ENCODE peak calls at places on chromosomes 4 and X, in eight cellular contexts. F is stimulated activated CD4-positive, alpha-beta T cell treated with anti-CD3 and anti-CD28 coated beads, Interleukin-2, amount 100 ng/mL, for 24 hours; S is putamen; Z is endodermal cell; B is aorta; R is amniotic stem cell; I is dermis microvascular lymphatic vessel endothelial cell; O is body of pancreas. J is an unnamed sample.

GRCh38 chr4:56870927-56871326 is 36.8 kb upstream of the REST start:
- DNase-seq in R (peak), O (no peak), F (no peak), Z (no peak), I (no peak), S (no peak), B (no peak), J (no peak)

GRCh38 chrX:112820364-112821308 is 20.0 kb downstream of the AMOT start:
- DNase-seq in O (no peak), R (no peak), B (no peak), F (no peak), Z (no peak), I (no peak), S (no peak), J (no peak)

GRCh38 chrX:129769467-129770154 is 10.1 kb upstream of the SASH3 start:
- DNase-seq in S (no peak), F (peak), Z (no peak), B (no peak), R (no peak), O (no peak), I (no peak), J (peak)

GRCh38 chr4:10701702-10702460 is 17.3 kb upstream of the CLNK start:
- DNase-seq in F (no peak), I (peak), S (no peak), B (no peak), Z (no peak), R (no peak), O (no peak), J (no peak)

GRCh38 chrX:30795981-30796958 is 92.8 kb downstream of the TAB3 start:
- DNase-seq in I (no peak), B (no peak), S (no peak), F (no peak), R (no peak), O (no peak), Z (peak), J (no peak)

GRCh38 chr4:2059726-2060577 is 825 bp downstream of the NAT8L start:
- DNase-seq in R (no peak), F (no peak), I (no peak), B (no peak), Z (no peak), S (peak), O (no peak), J (no peak)

GRCh38 chrX:129833153-129834004 is 10.3 kb downstream of the ZDHHC9 start:
- DNase-seq in S (peak), F (no peak), B (no peak), Z (no peak), I (no peak), O (no peak), R (no peak), J (no peak)

GRCh38 chrX:143632625-143633387 is 3.1 kb downstream of the SLITRK4 start:
- DNase-seq in S (no peak), I (no peak), Z (peak), F (no peak), R (no peak), O (no peak), B (no peak), J (no peak)

GRCh38 chrX:44428989-44429627 is 85.6 kb upstream of the EFHC2 start:
- DNase-seq in B (no peak), R (no peak), S (no peak), O (no peak), Z (no peak), I (no peak), F (no peak), J (peak)